ENCODE peak calls at places on chromosomes 7 and 10, in five cellular contexts. One of them, this sample, is unnamed.

GRCh38 chr10:46222364-46222935 is 64.3 kb upstream of the ANTXRL start:
- DNase-seq in H1: no peak
- DNase-seq in IMR-90: peak
- DNase-seq in trophoblast cell: no peak
- DNase-seq in H9: no peak
- DNase-seq in this sample: no peak

GRCh38 chr7:111029574-111030357 is 61.2 kb upstream of the LRRN3 start:
- DNase-seq in trophoblast cell: no peak
- DNase-seq in H9: no peak
- DNase-seq in H1: no peak
- DNase-seq in IMR-90: peak
- DNase-seq in this sample: no peak

GRCh38 chr7:106424476-106425016 is 139.8 kb upstream of the NAMPT start:
- DNase-seq in H1: no peak
- DNase-seq in IMR-90: no peak
- DNase-seq in H9: no peak
- DNase-seq in trophoblast cell: peak
- DNase-seq in this sample: no peak

GRCh38 chr10:80277567-80278250 is 11.7 kb downstream of the MAT1A start:
- DNase-seq in H9: no peak
- DNase-seq in H1: no peak
- DNase-seq in trophoblast cell: no peak
- DNase-seq in IMR-90: no peak
- DNase-seq in this sample: no peak

GRCh38 chr10:131736321-131736980 is 164.4 kb upstream of the PPP2R2D start:
- DNase-seq in trophoblast cell: no peak
- DNase-seq in IMR-90: no peak
- DNase-seq in H1: no peak
- DNase-seq in H9: peak
- DNase-seq in this sample: no peak

GRCh38 chr7:158120751-158121150 is 466.9 kb downstream of the PTPRN2 start:
- DNase-seq in H1: no peak
- DNase-seq in trophoblast cell: no peak
- DNase-seq in H9: no peak
- DNase-seq in IMR-90: no peak
- DNase-seq in this sample: no peak

GRCh38 chr7:7228967-7229366 is 46.6 kb downstream of the C1GALT1 start:
- DNase-seq in IMR-90: no peak
- DNase-seq in trophoblast cell: no peak
- DNase-seq in H9: no peak
- DNase-seq in H1: no peak
- DNase-seq in this sample: no peak

GRCh38 chr10:101512741-101513140 is 75.3 kb downstream of the POLL start:
- DNase-seq in H9: no peak
- DNase-seq in H1: no peak
- DNase-seq in trophoblast cell: no peak
- DNase-seq in IMR-90: peak
- DNase-seq in this sample: no peak

GRCh38 chr10:119849944-119850343 is 22.7 kb downstream of the MCMBP start:
- DNase-seq in H9: no peak
- DNase-seq in trophoblast cell: no peak
- DNase-seq in H1: no peak
- DNase-seq in IMR-90: no peak
- DNase-seq in this sample: no peak

GRCh38 chr7:39453743-39454355 is 112.4 kb upstream of the YAE1 start:
- DNase-seq in H9: peak
- DNase-seq in IMR-90: peak
- DNase-seq in H1: peak
- DNase-seq in trophoblast cell: peak
- DNase-seq in this sample: peak

GRCh38 chr10:116765549-116766162 is 23.3 kb upstream of the HSPA12A start:
- DNase-seq in trophoblast cell: peak
- DNase-seq in H9: peak
- DNase-seq in IMR-90: no peak
- DNase-seq in H1: peak
- DNase-seq in this sample: no peak

GRCh38 chr7:106071356-106071998 is 40.6 kb downstream of the SYPL1 start:
- DNase-seq in IMR-90: no peak
- DNase-seq in trophoblast cell: peak
- DNase-seq in H9: no peak
- DNase-seq in H1: no peak
- DNase-seq in this sample: no peak

GRCh38 chr10:79242620-79243152 is 104.6 kb upstream of the PPIF start:
- DNase-seq in H9: peak
- DNase-seq in H1: peak
- DNase-seq in trophoblast cell: peak
- DNase-seq in IMR-90: peak
- DNase-seq in this sample: peak

GRCh38 chr10:986137-986825 is 2.0 kb upstream of the GTPBP4 start:
- DNase-seq in trophoblast cell: peak
- DNase-seq in H1: no peak
- DNase-seq in IMR-90: peak
- DNase-seq in H9: no peak
- DNase-seq in this sample: no peak

GRCh38 chr7:130956417-130957139 is 222.6 kb upstream of the KLF14 start:
- DNase-seq in H1: no peak
- DNase-seq in IMR-90: peak
- DNase-seq in H9: no peak
- DNase-seq in trophoblast cell: no peak
- DNase-seq in this sample: no peak

GRCh38 chr7:12729112-12729511 is 41.7 kb downstream of the ARL4A start:
- DNase-seq in H9: peak
- DNase-seq in trophoblast cell: no peak
- DNase-seq in H1: peak
- DNase-seq in IMR-90: peak
- DNase-seq in this sample: no peak

GRCh38 chr7:94258418-94258817 is 136.3 kb upstream of the COL1A2 start:
- DNase-seq in IMR-90: no peak
- DNase-seq in trophoblast cell: no peak
- DNase-seq in H9: no peak
- DNase-seq in H1: no peak
- DNase-seq in this sample: no peak

GRCh38 chr10:57694956-57695605 is 572.6 kb downstream of the IPMK start:
- DNase-seq in trophoblast cell: no peak
- DNase-seq in H1: no peak
- DNase-seq in H9: no peak
- DNase-seq in IMR-90: peak
- DNase-seq in this sample: no peak

GRCh38 chr10:27153325-27153724 is 859 bp downstream of the YME1L1 start:
- DNase-seq in IMR-90: no peak
- DNase-seq in H9: no peak
- DNase-seq in trophoblast cell: no peak
- DNase-seq in H1: no peak
- DNase-seq in this sample: no peak

GRCh38 chr7:12685550-12685949 is 1.9 kb upstream of the ARL4A start:
- DNase-seq in trophoblast cell: peak
- DNase-seq in H9: peak
- DNase-seq in IMR-90: peak
- DNase-seq in H1: peak
- DNase-seq in this sample: peak

GRCh38 chr10:44703241-44704155 is 207.6 kb upstream of the TMEM72 start:
- DNase-seq in H9: no peak
- DNase-seq in H1: no peak
- DNase-seq in trophoblast cell: peak
- DNase-seq in IMR-90: peak
- DNase-seq in this sample: no peak

GRCh38 chr7:128235469-128235868 is 5.6 kb upstream of the LEP start:
- DNase-seq in IMR-90: no peak
- DNase-seq in trophoblast cell: no peak
- DNase-seq in H1: no peak
- DNase-seq in H9: no peak
- DNase-seq in this sample: no peak

GRCh38 chr10:121942749-121943148 is 14.9 kb upstream of the ATE1 start:
- DNase-seq in H1: no peak
- DNase-seq in trophoblast cell: no peak
- DNase-seq in H9: no peak
- DNase-seq in IMR-90: peak
- DNase-seq in this sample: no peak

GRCh38 chr10:3554121-3554522 is 230.9 kb downstream of the KLF6 start:
- DNase-seq in trophoblast cell: peak
- DNase-seq in IMR-90: no peak
- DNase-seq in H9: no peak
- DNase-seq in H1: no peak
- DNase-seq in this sample: no peak

GRCh38 chr10:33329178-33329577 is 5.3 kb downstream of the NRP1 start:
- DNase-seq in IMR-90: no peak
- DNase-seq in H9: no peak
- DNase-seq in H1: no peak
- DNase-seq in trophoblast cell: no peak
- DNase-seq in this sample: no peak

GRCh38 chr10:110304394-110304779 is 333 bp downstream of the SMNDC1 start:
- DNase-seq in H9: no peak
- DNase-seq in trophoblast cell: peak
- DNase-seq in H1: no peak
- DNase-seq in IMR-90: no peak
- DNase-seq in this sample: no peak
- H3K4ac ChIP-seq in H9: no peak
- H3K4ac ChIP-seq in trophoblast cell: peak
- H3K4ac ChIP-seq in H1: no peak
- H3K4ac ChIP-seq in IMR-90: peak
- H3K4ac ChIP-seq in this sample: no peak

DNA sequence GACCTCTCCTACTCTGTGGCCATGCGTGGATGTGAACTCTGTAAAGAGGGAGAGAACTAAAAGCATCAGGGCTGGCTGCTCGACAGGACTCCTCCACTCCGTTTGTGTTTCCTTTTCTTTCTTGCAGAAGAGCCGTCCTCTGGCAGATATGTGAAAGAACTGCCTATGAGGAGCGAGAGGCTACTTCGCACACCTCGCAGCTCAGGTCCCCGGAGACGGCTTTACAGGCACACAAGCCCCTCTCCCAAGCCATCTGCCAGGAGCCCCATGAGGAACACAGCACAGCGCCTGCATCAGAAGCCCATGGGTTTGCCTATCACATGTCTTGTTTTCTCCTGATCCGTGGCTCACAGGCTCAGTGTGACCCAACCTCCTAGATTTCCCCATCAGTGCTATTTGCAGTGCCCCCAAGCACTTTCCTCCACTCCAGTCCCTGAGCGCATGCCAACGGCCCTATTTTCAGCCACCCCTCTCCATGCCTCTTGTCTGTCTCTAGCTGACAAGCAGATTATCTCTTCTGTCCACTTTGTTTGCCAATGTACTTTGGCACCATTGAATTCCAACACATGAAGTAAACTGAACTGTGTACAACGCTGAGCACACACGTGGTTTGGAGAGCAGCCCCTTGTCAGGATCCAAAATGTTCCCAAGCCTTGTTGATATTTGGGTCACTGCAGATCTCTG is 164.3 kb upstream of the AKR1E2 start:
- DNase-seq in H9: no peak
- DNase-seq in IMR-90: no peak
- DNase-seq in trophoblast cell: no peak
- DNase-seq in H1: no peak
- DNase-seq in this sample: no peak
- H3K4ac ChIP-seq in H9: no peak
- H3K4ac ChIP-seq in IMR-90: peak
- H3K4ac ChIP-seq in trophoblast cell: peak
- H3K4ac ChIP-seq in H1: no peak
- H3K4ac ChIP-seq in this sample: no peak

GRCh38 chr10:62021116-62021515 is 119.6 kb downstream of the ARID5B start:
- DNase-seq in IMR-90: no peak
- DNase-seq in trophoblast cell: no peak
- DNase-seq in H9: no peak
- DNase-seq in H1: no peak
- DNase-seq in this sample: no peak

GRCh38 chr10:62018141-62018911 is 116.8 kb downstream of the ARID5B start:
- DNase-seq in H1: no peak
- DNase-seq in H9: no peak
- DNase-seq in trophoblast cell: no peak
- DNase-seq in IMR-90: no peak
- DNase-seq in this sample: no peak

GRCh38 chr10:62019013-62019684 is 117.7 kb downstream of the ARID5B start:
- DNase-seq in IMR-90: no peak
- DNase-seq in H9: no peak
- DNase-seq in H1: no peak
- DNase-seq in trophoblast cell: no peak
- DNase-seq in this sample: no peak

GRCh38 chr10:62020362-62020730 is 118.8 kb downstream of the ARID5B start:
- DNase-seq in H1: no peak
- DNase-seq in H9: no peak
- DNase-seq in trophoblast cell: no peak
- DNase-seq in IMR-90: no peak
- DNase-seq in this sample: no peak

DNA sequence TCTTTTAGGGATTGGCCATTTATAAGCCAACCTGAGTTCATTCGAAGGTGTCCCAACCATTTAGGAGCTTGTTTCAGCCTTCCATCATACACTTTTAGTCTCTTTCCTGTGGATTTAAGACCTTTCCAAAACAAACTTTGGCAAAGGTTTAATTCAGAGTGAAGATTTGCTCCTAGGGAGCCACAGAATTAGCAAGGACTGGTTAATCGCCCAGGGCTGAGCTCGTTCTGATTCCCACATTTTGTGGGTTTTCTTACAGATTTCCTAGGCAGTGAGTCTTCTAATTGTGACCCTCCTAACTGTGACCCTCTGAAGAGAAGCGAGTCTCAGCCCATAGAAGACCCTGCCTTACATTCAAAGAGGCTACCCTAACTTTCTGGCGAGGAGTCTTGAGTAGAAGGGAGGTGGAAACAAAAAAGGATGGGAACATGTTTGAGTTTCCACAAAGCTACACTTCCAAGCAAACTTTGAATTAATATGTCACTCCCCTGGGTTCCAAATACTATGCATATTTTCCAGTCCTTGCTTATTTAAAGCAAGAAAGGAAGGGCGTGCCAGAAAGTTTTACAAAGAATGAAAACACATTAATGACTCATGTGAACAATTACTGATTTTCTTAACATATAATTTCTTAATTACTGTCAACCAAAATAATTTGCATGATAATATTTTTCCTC is 118.3 kb downstream of the ARID5B start:
- DNase-seq in H1: no peak
- DNase-seq in trophoblast cell: no peak
- DNase-seq in H9: no peak
- DNase-seq in IMR-90: no peak
- DNase-seq in this sample: no peak
- H3K4ac ChIP-seq in H1: no peak
- H3K4ac ChIP-seq in trophoblast cell: no peak
- H3K4ac ChIP-seq in H9: no peak
- H3K4ac ChIP-seq in IMR-90: peak
- H3K4ac ChIP-seq in this sample: no peak

GRCh38 chr7:16644987-16645592 is 464 bp downstream of the ANKMY2 start:
- DNase-seq in IMR-90: no peak
- DNase-seq in H1: peak
- DNase-seq in H9: no peak
- DNase-seq in trophoblast cell: no peak
- DNase-seq in this sample: no peak

GRCh38 chr7:16644157-16644556 is 1.4 kb downstream of the ANKMY2 start:
- DNase-seq in H1: no peak
- DNase-seq in H9: no peak
- DNase-seq in IMR-90: no peak
- DNase-seq in trophoblast cell: no peak
- DNase-seq in this sample: no peak

GRCh38 chr7:16646427-16647081 is 573 bp downstream of the BZW2 start:
- DNase-seq in IMR-90: no peak
- DNase-seq in H1: no peak
- DNase-seq in trophoblast cell: peak
- DNase-seq in H9: no peak
- DNase-seq in this sample: no peak

GRCh38 chr7:16645593-16646426 is at the start of the genes ANKMY2 and BZW2:
- DNase-seq in H1: peak
- DNase-seq in trophoblast cell: peak
- DNase-seq in H9: peak
- DNase-seq in IMR-90: peak
- DNase-seq in this sample: peak

GRCh38 chr7:16644624-16644986 is 949 bp downstream of the ANKMY2 start:
- DNase-seq in H1: no peak
- DNase-seq in IMR-90: peak
- DNase-seq in trophoblast cell: no peak
- DNase-seq in H9: no peak
- DNase-seq in this sample: no peak
- H3K4ac ChIP-seq in H1: no peak
- H3K4ac ChIP-seq in IMR-90: peak
- H3K4ac ChIP-seq in trophoblast cell: peak
- H3K4ac ChIP-seq in H9: no peak
- H3K4ac ChIP-seq in this sample: no peak